ENCODE peak calls at places on chromosomes 1 and 21, in eight cellular contexts. H is dorsolateral prefrontal cortex; Z is CD4-positive, alpha-beta T cell; W is CD4-positive, alpha-beta memory T cell; N is upper lobe of left lung; D is NT2/D1; J is fibroblast of lung; R is GM23248. Q is an unnamed sample. For H3K27me3, the result is how much of the 10 kb centered on the place peaks cover.

GRCh38 chr21:31630062-31630711 is 29.3 kb upstream of the SOD1 start:
- DNase-seq in W (no peak), J (peak), R (peak), H (no peak), D (no peak), N (no peak), Z (no peak), Q (peak)

GRCh38 chr1:37851782-37852210 is 7.6 kb downstream of the MTF1 start:
- DNase-seq in R (peak), H (no peak), J (no peak), W (no peak), D (no peak), Z (no peak), N (no peak), Q (no peak)

GRCh38 chr1:51518730-51519047 is 377 bp downstream of the EPS15 start:
- DNase-seq in D (no peak), N (no peak), W (peak), R (peak), H (no peak), Z (peak), J (no peak), Q (peak)

GRCh38 chr1:201946224-201946908 is at the start of gene LMOD1:
- DNase-seq in N (peak), R (peak), H (peak), J (peak), D (peak), W (no peak), Z (no peak), Q (peak)

GRCh38 chr1:87226341-87226760 is 102.3 kb upstream of the LMO4 start:
- DNase-seq in W (no peak), D (peak), N (no peak), R (peak), Z (no peak), J (peak), H (no peak), Q (no peak)

GRCh38 chr1:60280256-60280655 is 206.7 kb upstream of the C1orf87 start:
- DNase-seq in J (peak), Z (no peak), N (no peak), D (no peak), W (no peak), H (no peak), R (peak), Q (peak)

GRCh38 chr21:44952116-44952928 is 12.5 kb downstream of the SLX9 start:
- DNase-seq in N (no peak), Z (no peak), D (no peak), R (no peak), J (no peak), W (no peak), H (no peak), Q (no peak)

GRCh38 chr1:223201967-223202366 is 58.9 kb upstream of the TLR5 start:
- DNase-seq in R (no peak), N (peak), J (no peak), W (no peak), D (no peak), Z (no peak), H (no peak), Q (no peak)

GRCh38 chr1:91968334-91968733 is 19.1 kb downstream of the BRDT start:
- DNase-seq in Z (no peak), N (no peak), D (no peak), J (no peak), H (no peak), R (no peak), W (no peak), Q (no peak)

GRCh38 chr21:46008893-46009635 is 27.5 kb downstream of the COL6A1 start:
- DNase-seq in W (no peak), D (no peak), J (no peak), H (no peak), Z (no peak), R (no peak), N (peak), Q (no peak)

GRCh38 chr1:113247355-113247754 is 143.0 kb upstream of the MAGI3 start:
- DNase-seq in J (no peak), N (no peak), Z (no peak), W (no peak), H (no peak), R (no peak), D (no peak), Q (no peak)

GRCh38 chr1:213418268-213419068 is 367.4 kb downstream of the RPS6KC1 start:
- DNase-seq in J (no peak), N (peak), R (peak), H (no peak), Z (no peak), W (no peak), D (no peak), Q (no peak)

GRCh38 chr1:96362623-96363022 is 359.0 kb upstream of the PTBP2 start:
- DNase-seq in N (no peak), W (no peak), Z (no peak), H (no peak), D (no peak), R (peak), J (peak), Q (no peak)

GRCh38 chr1:207493212-207493611 is 2.7 kb upstream of the CR1 start:
- DNase-seq in Z (no peak), N (no peak), R (no peak), W (no peak), J (no peak), H (no peak), D (no peak), Q (no peak)

GRCh38 chr1:207495816-207496792 is at the start of gene CR1:
- DNase-seq in N (peak), J (peak), R (peak), Z (peak), W (peak), D (no peak), H (no peak), Q (peak)

GRCh38 chr1:207497951-207498350 is 2.0 kb downstream of the CR1 start:
- DNase-seq in Z (no peak), R (no peak), H (no peak), D (no peak), J (no peak), W (no peak), N (no peak), Q (no peak)

GRCh38 chr1:207499573-207499972 is 3.6 kb downstream of the CR1 start:
- DNase-seq in N (no peak), R (peak), H (peak), Z (peak), J (peak), D (peak), W (peak), Q (peak)

DNA sequence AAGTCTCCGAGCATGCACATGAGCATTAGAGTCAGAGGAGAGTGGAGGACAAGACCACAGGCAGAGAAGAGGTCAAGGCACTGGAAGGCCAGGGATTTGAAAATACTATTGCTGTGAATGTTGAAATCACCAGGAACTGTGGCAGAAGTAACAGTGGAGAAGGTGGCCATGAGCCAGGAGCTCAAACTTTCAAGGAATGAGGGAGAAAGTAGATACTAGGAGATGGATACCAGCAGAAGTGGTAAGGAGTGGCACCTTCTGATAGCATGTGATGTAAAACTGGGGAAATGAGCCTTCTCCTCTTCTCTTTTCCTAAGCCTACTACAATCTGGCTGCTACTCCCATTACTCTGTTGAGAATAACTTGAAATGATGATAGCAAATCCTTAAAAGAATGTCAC is 1.8 kb upstream of the CR1 start:
- DNase-seq in J (no peak), R (no peak), W (no peak), D (no peak), H (no peak), N (no peak), Z (no peak), Q (no peak)
- H3K27me3 ChIP-seq in J (under half), R (under half), W (under half), D (under half), H (under half), N (under half), Z (under half), Q (half or more)

GRCh38 chr1:152505083-152505482 is 5.5 kb upstream of the LCE5A start:
- DNase-seq in H (no peak), N (no peak), J (no peak), Z (no peak), D (no peak), W (no peak), R (no peak), Q (no peak)

GRCh38 chr1:152501704-152502103 is 8.9 kb upstream of the LCE5A start:
- DNase-seq in R (peak), H (no peak), W (no peak), Z (no peak), N (no peak), D (no peak), J (no peak), Q (no peak)

GRCh38 chr1:152506899-152507498 is 3.6 kb upstream of the LCE5A start:
- DNase-seq in R (no peak), J (no peak), Z (no peak), W (no peak), H (no peak), D (no peak), N (no peak), Q (no peak)

GRCh38 chr1:152497273-152497672 is 13.3 kb upstream of the LCE5A start:
- DNase-seq in N (no peak), Z (no peak), D (peak), R (peak), H (no peak), W (no peak), J (no peak), Q (no peak)

DNA sequence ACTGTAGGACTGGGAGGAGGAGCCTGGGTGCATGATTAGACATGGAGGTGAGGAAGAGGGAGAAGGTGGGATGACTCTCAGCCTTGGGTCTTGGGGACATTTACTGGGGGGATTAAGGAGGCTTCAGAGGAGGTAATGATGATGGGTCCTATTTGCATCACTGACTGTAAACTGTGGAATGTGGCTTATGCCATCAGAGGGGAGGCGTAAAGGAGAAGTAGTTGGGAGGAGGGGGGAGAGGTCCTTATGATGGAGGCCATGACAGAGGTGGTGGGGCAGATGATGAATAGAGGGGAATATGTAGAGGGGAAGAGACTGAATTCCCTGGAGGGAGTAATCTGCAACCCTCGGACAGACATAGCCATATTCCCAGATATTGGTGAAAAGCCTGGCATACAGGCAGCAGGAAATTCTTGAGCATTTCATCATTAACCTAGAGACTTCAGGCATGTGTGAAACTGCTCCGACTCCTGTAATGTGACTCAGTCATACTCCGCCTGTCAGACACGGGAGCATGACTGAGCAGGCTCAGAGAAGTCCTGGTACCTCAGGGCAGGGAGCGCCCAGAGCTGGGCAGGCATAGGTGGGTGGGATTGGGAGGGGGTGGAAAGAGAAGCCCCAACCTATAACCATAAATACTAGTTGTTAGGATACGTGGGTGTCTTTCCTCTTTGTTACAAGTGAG is 8.0 kb upstream of the LCE5A start:
- DNase-seq in N (no peak), J (peak), H (no peak), W (no peak), D (no peak), Z (no peak), R (peak), Q (no peak)
- H3K27me3 ChIP-seq in N (under half), J (under half), H (under half), W (under half), D (under half), Z (under half), R (under half), Q (under half)

GRCh38 chr1:224411766-224412165 is 22.8 kb downstream of the WDR26 start:
- DNase-seq in D (no peak), W (no peak), Z (no peak), R (peak), N (no peak), H (no peak), J (peak), Q (no peak)
- H3K27me3 ChIP-seq in D (under half), W (under half), Z (under half), R (under half), N (under half), H (under half), J (under half), Q (under half)

GRCh38 chr1:938711-939504 is 15.2 kb downstream of the SAMD11 start:
- DNase-seq in H (no peak), W (no peak), R (no peak), Z (no peak), N (peak), J (no peak), D (no peak), Q (no peak)

GRCh38 chr1:936865-937264 is 13.1 kb downstream of the SAMD11 start:
- DNase-seq in H (no peak), N (peak), W (no peak), J (no peak), R (no peak), Z (no peak), D (no peak), Q (no peak)

GRCh38 chr1:937521-937920 is 13.8 kb downstream of the SAMD11 start:
- DNase-seq in Z (no peak), D (no peak), J (no peak), W (no peak), N (peak), R (no peak), H (no peak), Q (no peak)

GRCh38 chr1:939511-940107 is 15.9 kb downstream of the SAMD11 start:
- DNase-seq in W (no peak), J (no peak), Z (no peak), N (peak), R (peak), D (no peak), H (no peak), Q (no peak)

DNA sequence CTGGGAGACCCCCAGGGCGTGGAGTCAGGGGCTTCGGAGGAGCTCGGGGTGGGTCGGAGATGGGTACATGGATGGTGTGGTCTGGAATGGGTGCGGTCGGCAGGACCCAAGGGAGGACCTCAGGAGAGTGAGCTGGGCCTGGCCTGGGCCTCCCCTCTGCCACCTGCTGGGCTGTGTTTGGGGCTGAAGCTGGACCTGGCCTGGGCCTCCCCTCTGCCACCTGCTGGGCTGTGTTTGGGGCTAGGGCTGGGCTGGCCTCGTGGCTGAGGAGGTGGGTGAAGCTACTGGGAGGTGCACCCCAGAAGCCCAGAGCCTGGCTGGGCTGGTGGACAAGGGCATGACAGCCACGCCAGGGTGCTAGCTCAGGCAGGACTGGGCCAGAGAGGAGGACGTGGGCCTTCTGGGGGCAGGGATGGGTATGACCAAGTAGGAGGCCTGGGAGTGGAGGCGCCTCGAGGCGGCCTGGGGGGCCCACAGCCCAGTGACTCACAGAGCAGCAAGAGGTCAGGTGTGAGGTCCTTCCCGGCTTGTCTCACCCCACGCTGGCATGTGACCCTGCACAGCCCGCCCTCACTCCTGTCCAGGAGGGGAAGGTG is 14.5 kb downstream of the SAMD11 start:
- DNase-seq in R (peak), Z (no peak), D (no peak), N (peak), J (peak), H (no peak), W (no peak), Q (peak)
- H3K27me3 ChIP-seq in R (under half), Z (half or more), D (under half), N (under half), J (under half), H (half or more), W (under half), Q (under half)

GRCh38 chr1:204875255-204875654 is 4.6 kb downstream of the NFASC start:
- DNase-seq in D (no peak), W (no peak), Z (no peak), H (no peak), J (no peak), R (no peak), N (no peak), Q (no peak)
- H3K27me3 ChIP-seq in D (under half), W (under half), Z (under half), H (under half), J (under half), R (under half), N (under half), Q (under half)

GRCh38 chr1:204664251-204664650 is 21.3 kb downstream of the LRRN2 start:
- DNase-seq in R (no peak), H (no peak), Z (no peak), N (no peak), W (no peak), J (no peak), D (no peak), Q (no peak)
- H3K27me3 ChIP-seq in R (half or more), H (under half), Z (under half), N (under half), W (under half), J (under half), D (under half), Q (under half)

DNA sequence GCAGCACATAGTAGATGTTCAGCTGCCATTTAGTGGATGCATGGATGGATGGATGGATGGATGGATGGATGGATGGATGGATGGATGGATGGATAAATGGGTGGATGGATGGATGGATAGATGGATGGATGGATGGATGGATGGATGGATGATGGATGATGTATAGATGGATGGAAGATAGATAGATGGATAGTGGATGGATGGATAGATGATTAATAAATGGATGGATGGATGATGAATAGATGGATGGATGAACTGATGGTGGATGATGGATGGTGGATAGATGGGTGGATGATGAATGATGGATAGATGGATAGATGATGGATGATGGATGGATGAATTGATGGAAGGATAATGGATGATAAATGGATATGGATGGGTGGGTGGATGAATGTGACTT is 20.6 kb downstream of the MATN1 start:
- DNase-seq in N (no peak), H (no peak), W (no peak), D (no peak), J (no peak), R (no peak), Z (no peak), Q (no peak)
- H3K27me3 ChIP-seq in N (under half), H (under half), W (under half), D (under half), J (under half), R (under half), Z (under half), Q (under half)

Q was measured in BE2C.